ENCODE peak calls at places on chromosomes 6 and 20, in seven cellular contexts. H, W, K, Y, X, Q and I are unnamed samples.

GRCh38 chr6:41581381-41581991 is 35.3 kb downstream of the FOXP4 start:
- DNase-seq in H (no peak), W (peak; percentile 78), K (peak; percentile 75), Y (peak; percentile 83), X (no peak), Q (no peak), I (no peak)

GRCh38 chr6:107590378-107590777 is 100.5 kb downstream of the SOBP start:
- DNase-seq in H (no peak), W (no peak), K (no peak), Y (no peak), X (no peak), Q (peak; percentile 34), I (no peak)

GRCh38 chr6:45086685-45087084 is 241.4 kb upstream of the RUNX2 start:
- DNase-seq in H (no peak), W (no peak), K (no peak), Y (no peak), X (no peak), Q (no peak), I (no peak)

GRCh38 chr6:28446818-28447511 is 3.7 kb upstream of the ZSCAN23 start:
- DNase-seq in H (no peak), W (no peak), K (no peak), Y (peak; percentile 3), X (no peak), Q (peak; percentile 79), I (peak; percentile 35)

GRCh38 chr20:59144179-59144830 is 19.3 kb upstream of the ZNF831 start:
- DNase-seq in H (no peak), W (no peak), K (no peak), Y (no peak), X (no peak), Q (no peak), I (no peak)

GRCh38 chr20:46894971-46895905 is 595 bp downstream of the EYA2 start:
- DNase-seq in H (peak; percentile 28), W (no peak), K (no peak), Y (no peak), X (peak; percentile 50), Q (peak; percentile 74), I (peak; percentile 32)

GRCh38 chr6:20712011-20712410 is 177.8 kb downstream of the CDKAL1 start:
- DNase-seq in H (no peak), W (no peak), K (no peak), Y (no peak), X (no peak), Q (no peak), I (peak; percentile 50)

GRCh38 chr20:56223352-56223751 is 25.2 kb upstream of the MC3R start:
- DNase-seq in H (no peak), W (no peak), K (no peak), Y (no peak), X (no peak), Q (no peak), I (no peak)

GRCh38 chr6:161436106-161436876 is 162.4 kb upstream of the AGPAT4 start:
- DNase-seq in H (no peak), W (no peak), K (no peak), Y (no peak), X (no peak), Q (no peak), I (no peak)

GRCh38 chr20:59598625-59599310 is 5.6 kb upstream of the PHACTR3 start:
- DNase-seq in H (no peak), W (peak; percentile 44), K (no peak), Y (no peak), X (no peak), Q (peak; percentile 52), I (peak; percentile 52)

GRCh38 chr6:108592371-108593337 is 31.9 kb downstream of the FOXO3 start:
- DNase-seq in H (peak; percentile 68), W (no peak), K (peak; percentile 84), Y (peak; percentile 37), X (peak; percentile 40), Q (peak; percentile 28), I (peak; percentile 57)

GRCh38 chr6:130093546-130093945 is 75.2 kb downstream of the L3MBTL3 start:
- DNase-seq in H (no peak), W (no peak), K (no peak), Y (no peak), X (no peak), Q (no peak), I (no peak)

GRCh38 chr20:17456226-17456625 is 75.0 kb downstream of the BFSP1 start:
- DNase-seq in H (no peak), W (no peak), K (no peak), Y (no peak), X (no peak), Q (no peak), I (no peak)

GRCh38 chr6:142913511-142914047 is 31.4 kb downstream of the HIVEP2 start:
- DNase-seq in H (no peak), W (no peak), K (no peak), Y (no peak), X (no peak), Q (no peak), I (no peak)

GRCh38 chr6:35092362-35093117 is 48.6 kb downstream of the TCP11 start:
- DNase-seq in H (no peak), W (peak; percentile 30), K (no peak), Y (peak; percentile 52), X (peak; percentile 16), Q (no peak), I (no peak)

GRCh38 chr6:88780714-88781389 is 182.6 kb downstream of the RNGTT start:
- DNase-seq in H (peak; percentile 21), W (peak; percentile 68), K (no peak), Y (peak; percentile 57), X (peak; percentile 36), Q (peak; percentile 78), I (peak; percentile 90)

GRCh38 chr20:37108676-37109075 is 12.9 kb upstream of the RBL1 start:
- DNase-seq in H (no peak), W (no peak), K (no peak), Y (no peak), X (no peak), Q (no peak), I (no peak)

GRCh38 chr20:62137478-62138203 is 5.6 kb downstream of the PSMA7 start:
- DNase-seq in H (no peak), W (no peak), K (peak; percentile 51), Y (no peak), X (no peak), Q (no peak), I (no peak)

GRCh38 chr20:62136283-62137091 is 6.7 kb downstream of the PSMA7 start:
- DNase-seq in H (peak; percentile 70), W (peak; percentile 76), K (peak; percentile 83), Y (peak; percentile 59), X (peak; percentile 70), Q (peak; percentile 82), I (peak; percentile 80)

GRCh38 chr20:62135573-62136266 is 7.5 kb downstream of the PSMA7 start:
- DNase-seq in H (no peak), W (no peak), K (no peak), Y (no peak), X (no peak), Q (no peak), I (no peak)

GRCh38 chr20:62138204-62138543 is 5.0 kb downstream of the PSMA7 start:
- DNase-seq in H (no peak), W (no peak), K (peak; percentile 70), Y (no peak), X (no peak), Q (no peak), I (no peak)

GRCh38 chr20:62137092-62137384 is 6.2 kb downstream of the PSMA7 start:
- DNase-seq in H (no peak), W (no peak), K (no peak), Y (no peak), X (no peak), Q (no peak), I (no peak)
- H3K36me3 ChIP-seq in H (peaks cover 39% of the 10 kb centered on the region), W (no peaks in the 10 kb centered on the region), K (peaks cover 95% of the 10 kb centered on the region), Y (peaks cover 71% of the 10 kb centered on the region), X (peaks cover 17% of the 10 kb centered on the region), Q (peaks cover 8% of the 10 kb centered on the region), I (peaks cover 34% of the 10 kb centered on the region)

GRCh38 chr20:57696401-57696961 is 13.3 kb downstream of the PMEPA1 start:
- DNase-seq in H (no peak), W (no peak), K (no peak), Y (no peak), X (no peak), Q (no peak), I (no peak)

GRCh38 chr20:57695940-57696339 is 13.9 kb downstream of the PMEPA1 start:
- DNase-seq in H (no peak), W (no peak), K (peak; percentile 53), Y (no peak), X (no peak), Q (no peak), I (no peak)

GRCh38 chr20:57698191-57698866 is 11.5 kb downstream of the PMEPA1 start:
- DNase-seq in H (no peak), W (peak; percentile 78), K (no peak), Y (peak; percentile 98), X (peak; percentile 81), Q (no peak), I (peak; percentile 59)

GRCh38 chr20:57698867-57699275 is 10.9 kb downstream of the PMEPA1 start:
- DNase-seq in H (no peak), W (no peak), K (no peak), Y (peak; percentile 22), X (no peak), Q (no peak), I (no peak)

GRCh38 chr20:57697540-57697939 is 12.3 kb downstream of the PMEPA1 start:
- DNase-seq in H (no peak), W (no peak), K (no peak), Y (no peak), X (no peak), Q (no peak), I (no peak)
- H3K36me3 ChIP-seq in H (no peaks in the 10 kb centered on the region), W (no peaks in the 10 kb centered on the region), K (no peaks in the 10 kb centered on the region), Y (no peaks in the 10 kb centered on the region), X (no peaks in the 10 kb centered on the region), Q (no peaks in the 10 kb centered on the region), I (no peaks in the 10 kb centered on the region)

GRCh38 chr20:62936996-62937352 is 973 bp upstream of the GID8 start:
- DNase-seq in H (no peak), W (no peak), K (no peak), Y (peak; percentile 54), X (no peak), Q (no peak), I (peak; percentile 67)

GRCh38 chr20:62935204-62935967 is 2.6 kb upstream of the GID8 start:
- DNase-seq in H (no peak), W (no peak), K (no peak), Y (no peak), X (no peak), Q (no peak), I (no peak)

GRCh38 chr20:62933966-62934365 is 4.0 kb upstream of the GID8 start:
- DNase-seq in H (no peak), W (no peak), K (no peak), Y (no peak), X (no peak), Q (no peak), I (no peak)

GRCh38 chr20:62937353-62938104 is 418 bp upstream of the GID8 start:
- DNase-seq in H (peak; percentile 95), W (peak; percentile 97), K (peak; percentile 99), Y (peak; percentile 93), X (peak; percentile 97), Q (peak; percentile 99), I (peak; percentile 98)

GRCh38 chr20:62935968-62936585 is 1.9 kb upstream of the GID8 start:
- DNase-seq in H (no peak), W (no peak), K (no peak), Y (no peak), X (no peak), Q (peak; percentile 75), I (peak; percentile 78)
- H3K36me3 ChIP-seq in H (no peaks in the 10 kb centered on the region), W (no peaks in the 10 kb centered on the region), K (peaks cover 27% of the 10 kb centered on the region), Y (peaks cover 1% of the 10 kb centered on the region), X (no peaks in the 10 kb centered on the region), Q (no peaks in the 10 kb centered on the region), I (peaks cover 4% of the 10 kb centered on the region)

DNA sequence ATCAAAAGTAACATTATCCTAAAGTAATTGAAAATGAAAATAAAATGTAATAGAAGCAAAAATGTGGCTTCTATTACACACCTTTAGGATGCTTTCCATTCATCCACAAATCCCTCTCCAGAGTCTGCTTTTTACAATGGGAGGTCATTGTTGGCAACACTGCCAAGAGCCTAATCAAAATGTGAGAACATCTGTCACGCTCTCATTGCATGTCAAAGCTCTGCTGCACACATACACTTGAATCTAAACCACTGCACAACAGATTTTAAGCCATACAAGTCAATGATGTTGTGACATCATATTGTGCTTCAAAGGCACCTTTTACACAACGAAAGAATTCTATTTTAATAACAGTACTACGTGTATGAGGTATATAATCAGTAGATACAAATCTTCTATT is 82.1 kb downstream of the PREP start:
- DNase-seq in H (no peak), W (no peak), K (no peak), Y (no peak), X (no peak), Q (no peak), I (no peak)
- H3K36me3 ChIP-seq in H (peaks cover 16% of the 10 kb centered on the region), W (no peaks in the 10 kb centered on the region), K (peaks cover 20% of the 10 kb centered on the region), Y (peaks cover 7% of the 10 kb centered on the region), X (peaks cover 6% of the 10 kb centered on the region), Q (no peaks in the 10 kb centered on the region), I (no peaks in the 10 kb centered on the region)